ENCODE peak calls at places on chromosomes 16 and 17, in ten cellular contexts. F is WERI-Rb-1; O is OCI-LY7; N is posterior cingulate gyrus; A is GM12865; V is lung; T is GM10248; U is HTR-8/SVneo; C is tibial artery; L is activated CD8-positive, alpha-beta memory T cell treated with anti-CD3 and anti-CD28 coated beads for 1 hour. P is an unnamed sample.

GRCh38 chr17:55763856-55764255 is 13.0 kb downstream of the PCTP start:
- DNase-seq in A (no peak), O (no peak), L (no peak), N (no peak), V (no peak), T (no peak), U (no peak), F (no peak), C (no peak), P (no peak)

GRCh38 chr16:23901178-23902131 is 65.7 kb downstream of the PRKCB start:
- DNase-seq in T (no peak), N (no peak), O (no peak), L (no peak), A (no peak), C (no peak), U (no peak), F (no peak), V (no peak), P (no peak)

GRCh38 chr17:50815400-50815799 is 20.0 kb upstream of the WFIKKN2 start:
- DNase-seq in U (no peak), F (no peak), L (no peak), O (no peak), A (no peak), N (no peak), V (no peak), T (no peak), C (no peak), P (no peak)

GRCh38 chr16:27771201-27771910 is 221.4 kb downstream of the KATNIP start:
- DNase-seq in U (no peak), L (no peak), N (no peak), O (no peak), A (no peak), F (no peak), V (no peak), C (no peak), T (no peak), P (no peak)

GRCh38 chr16:27174007-27174406 is 29.3 kb upstream of the KDM8 start:
- DNase-seq in A (peak), N (peak), V (no peak), L (no peak), T (no peak), U (no peak), C (no peak), F (no peak), O (peak), P (no peak)

GRCh38 chr16:711548-712320 is 3.2 kb upstream of the METRN start:
- DNase-seq in C (peak), A (peak), N (peak), L (peak), O (peak), F (peak), T (peak), V (peak), U (peak), P (peak)

GRCh38 chr17:81376946-81377733 is 18.1 kb upstream of the BAHCC1 start:
- DNase-seq in L (no peak), A (no peak), O (no peak), V (no peak), C (no peak), U (no peak), F (no peak), T (no peak), N (no peak), P (no peak)

GRCh38 chr16:54722210-54722676 is 208.4 kb upstream of the IRX5 start:
- DNase-seq in V (no peak), A (no peak), L (no peak), U (no peak), O (no peak), F (no peak), N (no peak), C (no peak), T (no peak), P (no peak)

GRCh38 chr17:6166492-6167179 is 96.5 kb downstream of the WSCD1 start:
- DNase-seq in F (no peak), N (no peak), A (peak), L (no peak), C (no peak), O (no peak), V (no peak), T (no peak), U (no peak), P (no peak)

GRCh38 chr17:79010304-79010646 is 711 bp upstream of the CANT1 start:
- DNase-seq in T (no peak), U (no peak), F (no peak), O (no peak), L (no peak), C (peak), N (no peak), V (no peak), A (no peak), P (no peak)

GRCh38 chr17:28147026-28147425 is 104.5 kb downstream of the NLK start:
- DNase-seq in L (no peak), A (no peak), T (no peak), F (no peak), O (no peak), V (no peak), C (no peak), U (no peak), N (no peak), P (no peak)

GRCh38 chr17:59525668-59526067 is 39.7 kb upstream of the DHX40 start:
- DNase-seq in T (no peak), L (no peak), A (no peak), O (no peak), U (no peak), C (no peak), N (no peak), V (no peak), F (no peak), P (no peak)

GRCh38 chr17:34852614-34853013 is 108.6 kb downstream of the CCT6B start:
- DNase-seq in O (peak), T (no peak), U (no peak), F (no peak), V (no peak), L (no peak), N (no peak), A (peak), C (no peak), P (no peak)

GRCh38 chr16:68563631-68564366 is 24.7 kb downstream of the ZFP90 start:
- DNase-seq in C (no peak), O (no peak), T (no peak), V (no peak), N (no peak), U (no peak), L (no peak), F (no peak), A (no peak), P (no peak)

P was measured in activated T-helper 9 cell treated with anti-CD3 and anti-CD28 coated beads, Interleukin-2, amount 50 U/mL, for 16 hours.